ENCODE peak calls at places on chromosomes 4 and X, in four cellular contexts. One of them, this sample, is unnamed.

GRCh38 chr4:122739174-122739573 is 6.7 kb downstream of the BBS12 start:
- DNase-seq in CD4-positive, alpha-beta T cell: no peak
- DNase-seq in fibroblast of lung: peak; percentile 83
- DNase-seq in GM13977: no peak
- DNase-seq in this sample: no peak

GRCh38 chr4:25862411-25863346 is at the start of gene SEL1L3:
- DNase-seq in GM13977: peak; percentile 86
- DNase-seq in CD4-positive, alpha-beta T cell: peak; percentile 55
- DNase-seq in fibroblast of lung: no peak
- DNase-seq in this sample: peak; percentile 83

GRCh38 chr4:20444599-20445337 is 193.1 kb downstream of the SLIT2 start:
- DNase-seq in GM13977: no peak
- DNase-seq in CD4-positive, alpha-beta T cell: no peak
- DNase-seq in fibroblast of lung: no peak
- DNase-seq in this sample: no peak

GRCh38 chrX:636971-637659 is 6.5 kb downstream of the SHOX start:
- DNase-seq in GM13977: no peak
- DNase-seq in CD4-positive, alpha-beta T cell: no peak
- DNase-seq in fibroblast of lung: no peak
- DNase-seq in this sample: no peak

GRCh38 chrX:46447384-46447783 is 97.8 kb downstream of the ZNF674 start:
- DNase-seq in CD4-positive, alpha-beta T cell: no peak
- DNase-seq in fibroblast of lung: no peak
- DNase-seq in GM13977: peak; percentile 18
- DNase-seq in this sample: no peak

GRCh38 chrX:41332408-41332987 is 1.5 kb upstream of the DDX3X start:
- DNase-seq in CD4-positive, alpha-beta T cell: no peak
- DNase-seq in GM13977: peak; percentile 39
- DNase-seq in fibroblast of lung: peak; percentile 37
- DNase-seq in this sample: no peak

GRCh38 chrX:85611926-85612325 is 232.5 kb upstream of the POF1B start:
- DNase-seq in fibroblast of lung: peak; percentile 24
- DNase-seq in GM13977: peak; percentile 11
- DNase-seq in CD4-positive, alpha-beta T cell: no peak
- DNase-seq in this sample: peak; percentile 3

GRCh38 chrX:39504850-39505259 is 592.9 kb downstream of the BCOR start:
- DNase-seq in fibroblast of lung: peak; percentile 29
- DNase-seq in GM13977: no peak
- DNase-seq in CD4-positive, alpha-beta T cell: no peak
- DNase-seq in this sample: no peak

GRCh38 chr4:152590179-152591031 is 54.5 kb upstream of the FBXW7 start:
- DNase-seq in fibroblast of lung: peak; percentile 99
- DNase-seq in CD4-positive, alpha-beta T cell: no peak
- DNase-seq in GM13977: no peak
- DNase-seq in this sample: no peak

GRCh38 chr4:3342182-3342854 is 49.5 kb downstream of the RGS12 start:
- DNase-seq in GM13977: no peak
- DNase-seq in fibroblast of lung: peak; percentile 80
- DNase-seq in CD4-positive, alpha-beta T cell: no peak
- DNase-seq in this sample: no peak

GRCh38 chr4:120843840-120844527 is 78.5 kb downstream of the PRDM5 start:
- DNase-seq in CD4-positive, alpha-beta T cell: no peak
- DNase-seq in GM13977: no peak
- DNase-seq in fibroblast of lung: no peak
- DNase-seq in this sample: no peak
- TF ChIP-seq CTCF in CD4-positive, alpha-beta T cell: no peak
- TF ChIP-seq CTCF in GM13977: peak; percentile 44
- TF ChIP-seq CTCF in fibroblast of lung: peak; percentile 23
- TF ChIP-seq CTCF in this sample: no peak

GRCh38 chr4:8192748-8193738 is 6.0 kb upstream of the SH3TC1 start:
- DNase-seq in fibroblast of lung: peak; percentile 66
- DNase-seq in CD4-positive, alpha-beta T cell: no peak
- DNase-seq in GM13977: peak; percentile 87
- DNase-seq in this sample: peak; percentile 77
- TF ChIP-seq CTCF in fibroblast of lung: peak; percentile 26
- TF ChIP-seq CTCF in CD4-positive, alpha-beta T cell: no peak
- TF ChIP-seq CTCF in GM13977: peak; percentile 62
- TF ChIP-seq CTCF in this sample: peak; percentile 62

GRCh38 chrX:103678199-103678993 is 8.1 kb downstream of the MORF4L2 start:
- DNase-seq in GM13977: no peak
- DNase-seq in fibroblast of lung: peak; percentile 53
- DNase-seq in CD4-positive, alpha-beta T cell: no peak
- DNase-seq in this sample: no peak

GRCh38 chrX:103669745-103670144 is 16.8 kb downstream of the MORF4L2 start:
- DNase-seq in GM13977: no peak
- DNase-seq in fibroblast of lung: no peak
- DNase-seq in CD4-positive, alpha-beta T cell: no peak
- DNase-seq in this sample: no peak

DNA sequence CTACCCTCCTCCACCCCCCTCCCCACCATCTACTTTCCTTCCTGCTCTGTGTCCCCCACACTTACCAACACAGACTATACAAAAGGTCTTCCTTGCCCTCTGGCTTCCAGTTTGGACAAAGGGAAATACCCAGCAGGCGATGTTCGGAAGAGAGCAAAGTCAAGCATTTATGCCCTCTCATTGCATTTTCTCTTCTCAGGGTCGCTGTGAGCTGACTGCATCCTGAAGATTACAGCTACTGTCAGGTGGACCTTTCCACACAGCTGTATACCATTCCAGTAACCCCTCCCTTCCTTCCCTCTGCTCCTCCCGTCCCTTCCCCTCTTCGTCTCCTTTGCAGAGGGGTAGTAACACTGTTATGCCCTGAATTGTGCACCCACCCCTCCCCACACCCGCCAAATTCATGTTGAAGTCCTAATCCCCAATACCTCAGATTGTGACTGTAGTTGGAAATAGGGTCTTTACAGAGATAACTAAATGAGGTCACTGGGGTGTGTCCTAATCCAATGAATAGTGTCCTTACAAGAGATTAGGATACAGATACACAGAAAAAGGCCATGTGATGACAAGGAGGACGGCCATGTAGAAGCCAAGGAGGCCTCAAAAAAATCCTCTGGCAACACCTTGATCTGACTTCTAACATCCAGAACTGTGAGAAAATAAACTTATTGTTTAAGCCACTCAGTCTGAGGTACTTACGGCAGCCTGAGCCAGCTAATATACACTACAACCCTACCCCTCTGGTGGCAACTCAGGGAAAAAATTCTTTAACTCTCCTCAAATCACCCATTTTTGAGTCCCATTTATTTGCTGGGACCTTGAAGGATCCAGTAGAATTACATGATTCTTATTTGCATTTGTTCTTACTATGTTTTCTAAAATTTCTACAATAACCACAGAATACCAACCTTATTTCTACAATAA is 11.7 kb downstream of the MORF4L2 start:
- DNase-seq in fibroblast of lung: no peak
- DNase-seq in CD4-positive, alpha-beta T cell: no peak
- DNase-seq in GM13977: no peak
- DNase-seq in this sample: no peak
- TF ChIP-seq CTCF in fibroblast of lung: no peak
- TF ChIP-seq CTCF in CD4-positive, alpha-beta T cell: no peak
- TF ChIP-seq CTCF in GM13977: no peak
- TF ChIP-seq CTCF in this sample: no peak

DNA sequence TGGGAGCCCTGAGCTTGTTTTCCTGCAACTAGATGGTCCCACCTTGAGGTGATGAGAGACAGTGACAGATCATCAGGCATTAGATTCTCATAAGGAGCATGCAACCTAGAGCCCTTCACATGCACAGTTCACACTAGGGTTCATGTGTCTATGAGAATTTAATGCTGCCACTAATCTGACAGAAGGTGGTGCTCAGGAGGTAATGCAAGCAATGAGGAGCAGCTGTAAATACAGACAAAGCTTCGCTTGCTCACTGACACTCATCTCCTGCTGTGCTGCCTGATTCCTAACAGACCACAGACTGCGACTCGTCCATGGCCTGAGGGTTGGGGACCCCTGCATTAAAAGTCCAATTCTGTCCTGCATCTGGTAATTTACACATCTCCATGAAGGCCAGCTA is 141.6 kb downstream of the KCNIP4 start:
- DNase-seq in GM13977: no peak
- DNase-seq in CD4-positive, alpha-beta T cell: no peak
- DNase-seq in fibroblast of lung: no peak
- DNase-seq in this sample: no peak
- TF ChIP-seq CTCF in GM13977: no peak
- TF ChIP-seq CTCF in CD4-positive, alpha-beta T cell: no peak
- TF ChIP-seq CTCF in fibroblast of lung: no peak
- TF ChIP-seq CTCF in this sample: no peak

DNA sequence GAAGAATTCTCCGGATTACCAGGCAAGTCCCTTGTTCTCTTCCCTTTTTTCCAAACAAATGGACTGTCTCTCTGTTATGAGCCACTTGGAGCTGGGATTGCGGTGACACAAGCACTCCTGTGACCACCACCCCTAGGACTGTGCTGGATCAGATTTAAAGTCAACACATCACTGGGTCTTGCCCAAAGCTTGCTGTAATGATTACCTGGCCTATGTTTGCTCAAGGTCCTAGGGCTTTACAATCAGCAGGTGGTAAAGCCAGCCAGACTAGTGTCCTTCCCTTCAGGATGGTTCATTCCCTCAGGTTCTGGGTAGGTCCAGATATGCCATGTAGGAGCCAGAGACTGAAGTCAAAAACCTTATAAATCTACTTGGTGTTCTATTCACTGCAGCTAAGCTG is 144.7 kb downstream of the COX18 start:
- DNase-seq in GM13977: no peak
- DNase-seq in fibroblast of lung: no peak
- DNase-seq in CD4-positive, alpha-beta T cell: no peak
- DNase-seq in this sample: no peak
- TF ChIP-seq CTCF in GM13977: no peak
- TF ChIP-seq CTCF in fibroblast of lung: no peak
- TF ChIP-seq CTCF in CD4-positive, alpha-beta T cell: no peak
- TF ChIP-seq CTCF in this sample: no peak

This sample was measured in GM10248.